ENCODE peak calls at places on chromosome 21, in six cellular contexts. D is GM23338, Y is GM12878, E is Panc1, I is A549, N is HL-60. F is an unnamed sample.

GRCh38 chr21:36994501-36995189 is 11.9 kb upstream of the RIPPLY3 start:
- DNase-seq in Y (no peak), E (no peak), I (no peak), D (peak), N (no peak), F (no peak)

GRCh38 chr21:40143822-40144525 is 276.7 kb downstream of the PCP4 start:
- DNase-seq in Y (no peak), E (peak), N (peak), D (peak), I (no peak), F (peak)

GRCh38 chr21:15631342-15631741 is 98.4 kb upstream of the USP25 start:
- DNase-seq in E (no peak), I (peak), Y (no peak), D (no peak), N (no peak), F (no peak)

GRCh38 chr21:46599251-46599572 is 5.7 kb downstream of the S100B start:
- DNase-seq in Y (no peak), I (no peak), E (no peak), N (no peak), D (peak), F (peak)

GRCh38 chr21:27722095-27722494 is 755.2 kb upstream of the ADAMTS5 start:
- DNase-seq in D (peak), Y (no peak), I (no peak), E (no peak), N (no peak), F (no peak)

GRCh38 chr21:39060485-39061099 is 122.7 kb downstream of the PSMG1 start:
- DNase-seq in I (no peak), D (no peak), N (no peak), Y (no peak), E (no peak), F (no peak)

GRCh38 chr21:31117046-31117916 is 79.0 kb upstream of the KRTAP19-8 start:
- DNase-seq in N (no peak), D (no peak), E (peak), I (peak), Y (no peak), F (no peak)

GRCh38 chr21:36854391-36854790 is 112.1 kb downstream of the HLCS start:
- DNase-seq in N (peak), D (peak), E (no peak), I (peak), Y (no peak), F (peak)

GRCh38 chr21:17466166-17466565 is 46.7 kb upstream of the CXADR start:
- DNase-seq in Y (no peak), I (no peak), D (no peak), N (no peak), E (no peak), F (no peak)

GRCh38 chr21:31873696-31874599 is 1.1 kb downstream of the HUNK start:
- DNase-seq in I (peak), N (peak), E (no peak), D (peak), Y (no peak), F (peak)

GRCh38 chr21:26469789-26470188 is 103.3 kb downstream of the CYYR1 start:
- DNase-seq in D (no peak), Y (no peak), E (peak), I (no peak), N (no peak), F (no peak)

GRCh38 chr21:41247976-41248545 is 68.5 kb upstream of the FAM3B start:
- DNase-seq in E (no peak), N (no peak), D (no peak), I (no peak), Y (no peak), F (no peak)

GRCh38 chr21:34836933-34837505 is 168.2 kb downstream of the CLIC6 start:
- DNase-seq in N (no peak), D (no peak), I (no peak), Y (no peak), E (no peak), F (no peak)

GRCh38 chr21:17610862-17611261 is 1.8 kb downstream of the BTG3 start:
- DNase-seq in Y (no peak), D (no peak), N (no peak), E (no peak), I (no peak), F (peak)

GRCh38 chr21:14482165-14482564 is 64.0 kb downstream of the SAMSN1 start:
- DNase-seq in Y (no peak), D (no peak), N (peak), I (no peak), E (no peak), F (no peak)

GRCh38 chr21:17602874-17603273 is 9.8 kb downstream of the BTG3 start:
- DNase-seq in Y (no peak), D (no peak), I (no peak), E (no peak), N (no peak), F (no peak)

GRCh38 chr21:33578959-33579542 is 9.4 kb downstream of the DONSON start:
- DNase-seq in N (no peak), I (no peak), E (no peak), Y (no peak), D (no peak), F (no peak)

GRCh38 chr21:34690041-34690792 is 21.4 kb downstream of the CLIC6 start:
- DNase-seq in N (no peak), D (no peak), Y (no peak), E (no peak), I (no peak), F (no peak)

GRCh38 chr21:33817663-33818433 is 97.8 kb downstream of the ATP5PO start:
- DNase-seq in I (no peak), D (no peak), N (peak), Y (no peak), E (no peak), F (peak)

GRCh38 chr21:39144191-39144590 is 39.1 kb downstream of the PSMG1 start:
- DNase-seq in Y (no peak), D (no peak), E (no peak), I (no peak), N (peak), F (no peak)

GRCh38 chr21:26513212-26513611 is 59.9 kb downstream of the CYYR1 start:
- DNase-seq in I (no peak), Y (no peak), D (no peak), E (no peak), N (no peak), F (no peak)

GRCh38 chr21:27694667-27695066 is 727.8 kb upstream of the ADAMTS5 start:
- DNase-seq in I (no peak), Y (no peak), D (peak), E (no peak), N (no peak), F (no peak)

GRCh38 chr21:39319251-39319756 is 5.9 kb upstream of the BRWD1 start:
- DNase-seq in E (no peak), I (no peak), D (no peak), N (no peak), Y (no peak), F (no peak)

GRCh38 chr21:33078907-33079582 is 9.1 kb downstream of the OLIG1 start:
- DNase-seq in E (peak), I (peak), D (no peak), Y (peak), N (peak), F (no peak)

GRCh38 chr21:37644666-37645065 is 271.6 kb downstream of the KCNJ6 start:
- DNase-seq in I (no peak), Y (no peak), N (no peak), E (no peak), D (peak), F (no peak)

GRCh38 chr21:25885405-25885804 is 150.6 kb downstream of the GABPA start:
- DNase-seq in I (no peak), D (no peak), E (no peak), Y (no peak), N (no peak), F (no peak)

GRCh38 chr21:37915941-37916794 is at the start of gene KCNJ6:
- DNase-seq in E (no peak), D (peak), Y (no peak), I (peak), N (peak), F (peak)

GRCh38 chr21:35354078-35354477 is 305.0 kb upstream of the RUNX1 start:
- DNase-seq in I (no peak), N (no peak), D (no peak), Y (no peak), E (no peak), F (no peak)

GRCh38 chr21:27026501-27026900 is 59.6 kb upstream of the ADAMTS5 start:
- DNase-seq in D (peak), Y (no peak), N (no peak), E (no peak), I (no peak), F (no peak)

GRCh38 chr21:37767984-37768383 is 148.3 kb downstream of the KCNJ6 start:
- DNase-seq in D (no peak), I (no peak), E (no peak), N (no peak), Y (no peak), F (no peak)

GRCh38 chr21:40351006-40351405 is 483.8 kb downstream of the PCP4 start:
- DNase-seq in Y (no peak), E (no peak), D (no peak), I (no peak), N (no peak), F (no peak)

GRCh38 chr21:40850071-40850470 is 3.1 kb upstream of the DSCAM start:
- DNase-seq in I (no peak), E (no peak), D (no peak), N (peak), Y (no peak), F (no peak)

DNA sequence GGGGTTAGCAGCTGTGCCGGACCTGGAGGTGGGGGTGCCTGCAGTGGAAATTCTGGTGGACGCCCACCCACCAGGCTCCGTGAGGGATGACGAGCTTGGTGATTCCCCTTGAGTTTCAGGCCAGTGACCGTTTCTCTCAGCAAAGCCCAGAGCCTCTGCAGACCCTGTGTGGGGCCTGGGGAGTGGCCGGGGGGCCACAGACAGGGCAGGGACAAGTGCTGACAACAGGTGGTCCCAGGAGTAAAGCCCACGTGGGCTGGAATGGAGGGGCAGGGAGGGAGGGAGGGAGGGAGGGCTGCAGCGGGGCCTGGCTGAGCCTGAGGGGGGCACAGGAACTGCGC is 52.8 kb downstream of the COL18A1 start:
- DNase-seq in Y (no peak), D (no peak), E (no peak), N (no peak), I (no peak), F (no peak)
- TF ChIP-seq REST in Y (no peak), D (no peak), E (no peak), N (no peak), I (no peak), F (no peak)

GRCh38 chr21:29499734-29500343 is 201.1 kb downstream of the BACH1 start:
- DNase-seq in E (no peak), N (peak), D (peak), Y (no peak), I (peak), F (peak)
- TF ChIP-seq REST in E (no peak), N (no peak), D (no peak), Y (no peak), I (no peak), F (no peak)

GRCh38 chr21:20527691-20528090 is 470.5 kb upstream of the NCAM2 start:
- DNase-seq in D (no peak), E (no peak), I (no peak), N (no peak), Y (no peak), F (peak)

GRCh38 chr21:20519076-20519475 is 479.1 kb upstream of the NCAM2 start:
- DNase-seq in D (no peak), I (no peak), E (no peak), Y (no peak), N (no peak), F (no peak)

DNA sequence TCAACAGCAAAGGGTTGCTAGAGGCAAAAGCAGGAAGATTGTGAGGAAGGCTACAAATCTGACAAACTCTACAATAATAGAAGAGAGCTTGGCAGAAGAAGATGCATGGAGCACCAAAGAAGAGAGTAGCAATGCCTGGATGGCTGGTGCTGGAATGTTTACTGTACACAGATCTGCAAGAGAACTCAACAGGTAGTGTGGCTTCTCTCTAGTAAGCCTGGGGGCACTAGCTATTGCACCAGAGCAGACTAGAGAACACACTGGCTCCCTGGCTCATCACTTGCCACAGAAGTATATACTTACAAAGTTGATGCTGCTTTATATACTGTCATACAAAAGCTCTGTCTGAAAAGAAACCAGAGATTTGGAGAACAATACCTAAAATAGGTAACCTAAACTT is 475.0 kb upstream of the NCAM2 start:
- DNase-seq in D (no peak), N (no peak), I (no peak), E (no peak), Y (no peak), F (no peak)
- TF ChIP-seq REST in D (no peak), N (no peak), I (no peak), E (no peak), Y (no peak), F (no peak)

DNA sequence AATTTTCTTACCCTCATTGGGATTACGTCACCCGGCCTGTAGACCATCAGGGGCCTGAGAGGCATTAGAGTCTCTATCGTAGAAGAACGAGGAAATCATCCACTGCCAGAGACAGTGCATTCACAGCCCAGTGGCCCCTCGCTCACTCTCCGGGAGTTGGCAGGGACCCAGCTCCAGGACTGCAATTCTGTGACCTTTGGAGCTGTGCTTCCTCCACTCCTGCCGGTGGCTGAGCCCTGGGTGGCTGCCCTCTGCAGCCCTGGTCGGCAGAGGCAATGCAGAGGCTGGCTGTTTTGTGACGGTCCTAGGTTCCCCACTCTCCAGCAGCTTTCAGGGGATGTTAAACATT is 12.7 kb downstream of the SLC37A1 start:
- DNase-seq in E (no peak), Y (no peak), I (no peak), D (no peak), N (no peak), F (no peak)
- TF ChIP-seq REST in E (no peak), Y (no peak), I (no peak), D (no peak), N (no peak), F (no peak)

F was measured in SK-N-SH.